ENCODE peak calls at places on chromosomes 5 and 9, in nine cellular contexts. C is DND-41, Y is cardiac muscle cell, Q is H1, B is adrenal gland, X is hepatocyte, N is fibroblast of lung, U is colonic mucosa, O is tibial nerve. P is an unnamed sample.

GRCh38 chr5:94745786-94746730 is 127.6 kb downstream of the SLF1 start:
- DNase-seq in C (no peak), Y (no peak), Q (no peak), B (no peak), X (no peak), N (peak; percentile 75), U (no peak), O (no peak), P (no peak)

GRCh38 chr5:124755565-124755964 is 9.1 kb upstream of the ZNF608 start:
- DNase-seq in C (peak; percentile 10), Y (no peak), Q (no peak), B (no peak), X (no peak), N (peak; percentile 50), U (no peak), O (no peak), P (peak; percentile 64)

GRCh38 chr5:40017151-40017550 is 592.4 kb upstream of the DAB2 start:
- DNase-seq in C (no peak), Y (no peak), Q (no peak), B (no peak), X (no peak), N (no peak), U (no peak), O (no peak), P (no peak)

GRCh38 chr9:121945849-121946248 is 147.3 kb downstream of the TTLL11 start:
- DNase-seq in C (no peak), Y (no peak), Q (no peak), B (no peak), X (no peak), N (peak; percentile 46), U (no peak), O (no peak), P (peak; percentile 75)

GRCh38 chr9:75150512-75150911 is 62.2 kb downstream of the OSTF1 start:
- DNase-seq in C (no peak), Y (no peak), Q (no peak), B (no peak), X (no peak), N (no peak), U (no peak), O (no peak), P (no peak)

GRCh38 chr9:2838356-2838983 is 5.4 kb downstream of the PUM3 start:
- DNase-seq in C (no peak), Y (peak; percentile 36), Q (no peak), B (no peak), X (no peak), N (no peak), U (no peak), O (no peak), P (no peak)

GRCh38 chr9:108254236-108254635 is 601.5 kb downstream of the ACTL7B start:
- DNase-seq in C (no peak), Y (peak; percentile 55), Q (no peak), B (no peak), X (no peak), N (no peak), U (no peak), O (no peak), P (no peak)

GRCh38 chr5:159003045-159004030 is 96.4 kb downstream of the EBF1 start:
- DNase-seq in C (peak; percentile 11), Y (no peak), Q (no peak), B (no peak), X (peak; percentile 30), N (peak; percentile 51), U (no peak), O (no peak), P (no peak)

DNA sequence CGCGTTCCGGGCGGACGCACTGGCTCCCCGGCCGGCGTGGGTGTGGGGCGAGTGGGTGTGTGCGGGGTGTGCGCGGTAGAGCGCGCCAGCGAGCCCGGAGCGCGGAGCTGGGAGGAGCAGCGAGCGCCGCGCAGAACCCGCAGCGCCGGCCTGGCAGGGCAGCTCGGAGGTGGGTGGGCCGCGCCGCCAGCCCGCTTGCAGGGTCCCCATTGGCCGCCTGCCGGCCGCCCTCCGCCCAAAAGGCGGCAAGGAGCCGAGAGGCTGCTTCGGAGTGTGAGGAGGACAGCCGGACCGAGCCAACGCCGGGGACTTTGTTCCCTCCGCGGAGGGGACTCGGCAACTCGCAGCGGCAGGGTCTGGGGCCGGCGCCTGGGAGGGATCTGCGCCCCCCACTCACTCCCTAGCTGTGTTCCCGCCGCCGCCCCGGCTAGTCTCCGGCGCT is at the start of gene DAPK1:
- DNase-seq in C (no peak), Y (peak; percentile 66), Q (peak; percentile 86), B (peak; percentile 26), X (peak; percentile 89), N (peak; percentile 60), U (peak; percentile 68), O (peak; percentile 40), P (peak; percentile 83)
- TF ChIP-seq CTCF in C (no peak), Y (no peak), Q (peak; percentile 27), B (no peak), X (peak; percentile 34), N (no peak), U (no peak), O (no peak), P (no peak)

GRCh38 chr9:95101326-95101725 is 216.2 kb downstream of the FANCC start:
- DNase-seq in C (no peak), Y (no peak), Q (no peak), B (no peak), X (no peak), N (no peak), U (no peak), O (no peak), P (peak; percentile 31)
- H3K27ac ChIP-seq in C (no peak overlapping the region), Y (no peak overlapping the region), Q (no peak overlapping the region), B (no peak overlapping the region), X (peak overlapping the region; percentile 51), N (no peak overlapping the region), U (no peak overlapping the region), O (peak overlapping the region; percentile 66), P (no peak overlapping the region)

GRCh38 chr5:141345327-141345726 is 1.7 kb downstream of the PCDHGA3 start:
- DNase-seq in C (no peak), Y (no peak), Q (no peak), B (no peak), X (no peak), N (no peak), U (no peak), O (no peak), P (no peak)
- H3K9me3 ChIP-seq in C (no peaks in the 10 kb centered on the region), Y (no peaks in the 10 kb centered on the region), Q (peaks cover 28% of the 10 kb centered on the region), B (no peaks in the 10 kb centered on the region), X (no peaks in the 10 kb centered on the region), N (no peaks in the 10 kb centered on the region), U (no peaks in the 10 kb centered on the region), O (peaks cover 81% of the 10 kb centered on the region), P (peaks cover under 1% of the 10 kb centered on the region)

GRCh38 chr5:149960272-149961185 is at the start of gene SLC26A2:
- DNase-seq in C (peak; percentile 95), Y (peak; percentile 99), Q (peak; percentile 94), B (peak; percentile 99), X (peak; percentile 98), N (peak; percentile 98), U (peak; percentile 99), O (peak; percentile 96), P (peak; percentile 97)
- TF ChIP-seq CTCF in C (no peak), Y (no peak), Q (no peak), B (no peak), X (no peak), N (no peak), U (no peak), O (no peak), P (no peak)